ENCODE peak calls at places on chromosomes 16 and 17, in four cellular contexts. D, M, T and A are unnamed samples. For H3K36me3, the result is how much of the 10 kb centered on the place peaks cover.

GRCh38 chr17:57875109-57876022 is 25.5 kb upstream of the MRPS23 start:
- DNase-seq in D (peak), M (peak), T (peak), A (no peak)

GRCh38 chr16:57422026-57422944 is 17.7 kb downstream of the CCL17 start:
- DNase-seq in D (peak), M (peak), T (peak), A (no peak)

GRCh38 chr17:81838753-81839255 is 4.0 kb upstream of the PPP1R27 start:
- DNase-seq in D (no peak), M (no peak), T (no peak), A (no peak)

GRCh38 chr17:49993423-49994037 is 1.5 kb downstream of the DLX3 start:
- DNase-seq in D (peak), M (peak), T (no peak), A (peak)

GRCh38 chr16:86722970-86723369 is 144.6 kb downstream of the FOXL1 start:
- DNase-seq in D (no peak), M (no peak), T (no peak), A (no peak)

GRCh38 chr16:177394-177822 is 928 bp downstream of the HBA1 start:
- DNase-seq in D (no peak), M (no peak), T (no peak), A (no peak)

GRCh38 chr17:19250421-19251141 is 13.4 kb downstream of the EPN2 start:
- DNase-seq in D (no peak), M (peak), T (peak), A (no peak)

GRCh38 chr17:43772877-43773648 is 5.7 kb downstream of the DUSP3 start:
- DNase-seq in D (no peak), M (no peak), T (no peak), A (peak)

GRCh38 chr16:56425439-56425832 is at the start of gene AMFR:
- DNase-seq in D (peak), M (peak), T (peak), A (peak)

GRCh38 chr17:61474235-61474927 is 22.2 kb downstream of the TBX4 start:
- DNase-seq in D (no peak), M (no peak), T (no peak), A (no peak)

GRCh38 chr17:46929413-46929812 is 6.5 kb downstream of the GOSR2 start:
- DNase-seq in D (no peak), M (no peak), T (no peak), A (no peak)

GRCh38 chr16:886084-886543 is 84.7 kb downstream of the LMF1 start:
- DNase-seq in D (no peak), M (no peak), T (peak), A (peak)

GRCh38 chr16:57245472-57246113 is 534 bp downstream of the ARL2BP start:
- DNase-seq in D (peak), M (peak), T (peak), A (peak)

GRCh38 chr16:53022374-53022773 is 30.3 kb downstream of the CHD9NB start:
- DNase-seq in D (peak), M (peak), T (peak), A (no peak)

GRCh38 chr17:77881545-77881944 is 77.0 kb upstream of the TNRC6C start:
- DNase-seq in D (peak), M (peak), T (peak), A (peak)

GRCh38 chr16:49520684-49521083 is 147.1 kb downstream of the C16orf78 start:
- DNase-seq in D (no peak), M (no peak), T (no peak), A (no peak)

GRCh38 chr16:16059895-16060590 is 110.6 kb downstream of the ABCC1 start:
- DNase-seq in D (peak), M (peak), T (no peak), A (peak)

GRCh38 chr16:23832882-23833281 is 2.9 kb upstream of the PRKCB start:
- DNase-seq in D (no peak), M (no peak), T (no peak), A (no peak)

GRCh38 chr17:10699861-10700260 is 2.5 kb downstream of the ADPRM start:
- DNase-seq in D (no peak), M (no peak), T (no peak), A (no peak)

GRCh38 chr17:67413399-67413798 is 36.3 kb downstream of the PITPNC1 start:
- DNase-seq in D (no peak), M (no peak), T (no peak), A (no peak)

GRCh38 chr16:67019171-67019570 is 9.8 kb upstream of the CBFB start:
- DNase-seq in D (no peak), M (no peak), T (peak), A (no peak)

GRCh38 chr16:56203052-56203451 is 11.8 kb downstream of the GNAO1 start:
- DNase-seq in D (no peak), M (no peak), T (peak), A (no peak)

GRCh38 chr17:21252289-21252874 is 828 bp downstream of the NATD1 start:
- DNase-seq in D (no peak), M (no peak), T (peak), A (no peak)

GRCh38 chr17:64212122-64212521 is 50.9 kb downstream of the TEX2 start:
- DNase-seq in D (no peak), M (no peak), T (no peak), A (no peak)

GRCh38 chr17:29060475-29060874 is 17.5 kb downstream of the PIPOX start:
- DNase-seq in D (no peak), M (no peak), T (no peak), A (no peak)

GRCh38 chr17:8003594-8004181 is 1.3 kb downstream of the GUCY2D start:
- DNase-seq in D (no peak), M (no peak), T (no peak), A (no peak)

GRCh38 chr17:3603119-3603869 is 5.9 kb downstream of the TRPV1 start:
- DNase-seq in D (no peak), M (no peak), T (no peak), A (no peak)

GRCh38 chr17:45398800-45399199 is 33.9 kb downstream of the ARHGAP27 start:
- DNase-seq in D (no peak), M (no peak), T (no peak), A (no peak)

GRCh38 chr17:56934280-56934679 is 20.4 kb upstream of the TRIM25 start:
- DNase-seq in D (no peak), M (no peak), T (no peak), A (no peak)

GRCh38 chr16:35188288-35189155 is 1729.1 kb downstream of the TP53TG3F start:
- DNase-seq in D (no peak), M (no peak), T (peak), A (peak)

GRCh38 chr17:30380106-30380420 is 1.3 kb downstream of the CPD start:
- DNase-seq in D (no peak), M (no peak), T (no peak), A (no peak)

GRCh38 chr17:30720013-30720471 is 104.5 kb downstream of the CRLF3 start:
- DNase-seq in D (peak), M (no peak), T (peak), A (no peak)

GRCh38 chr16:84851192-84852127 is 31.7 kb downstream of the CRISPLD2 start:
- DNase-seq in D (peak), M (peak), T (no peak), A (peak)

GRCh38 chr16:9969580-9969979 is 212.6 kb downstream of the GRIN2A start:
- DNase-seq in D (no peak), M (no peak), T (no peak), A (no peak)

GRCh38 chr16:57304169-57305061 is 19.9 kb upstream of the PLLP start:
- DNase-seq in D (peak), M (peak), T (peak), A (peak)

GRCh38 chr17:7435676-7436555 is 681 bp downstream of the TMEM102 start:
- DNase-seq in D (peak), M (peak), T (no peak), A (no peak)

GRCh38 chr17:1643293-1643998 is 2.1 kb downstream of the SCARF1 start:
- DNase-seq in D (peak), M (peak), T (peak), A (no peak)
- TF ChIP-seq CTCF in D (no peak), M (peak), T (peak), A (no peak)

GRCh38 chr17:41618341-41619161 is 5.8 kb downstream of the KRT17 start:
- DNase-seq in D (no peak), M (no peak), T (no peak), A (no peak)
- TF ChIP-seq POLR2A in D (no peak), M (no peak), T (no peak), A (no peak)

GRCh38 chr17:17141279-17141678 is 64.9 kb downstream of the PLD6 start:
- DNase-seq in D (no peak), M (no peak), T (peak), A (peak)
- H3K36me3 ChIP-seq in D (half or more), M (under half), T (under half), A (half or more)

GRCh38 chr16:46607529-46607928 is 13.7 kb downstream of the SHCBP1 start:
- DNase-seq in D (no peak), M (no peak), T (no peak), A (no peak)
- TF ChIP-seq CTCF in D (peak), M (peak), T (no peak), A (peak)

GRCh38 chr16:4275861-4276260 is 3.0 kb upstream of the TFAP4 start:
- DNase-seq in D (no peak), M (no peak), T (no peak), A (no peak)

GRCh38 chr16:4271176-4272113 is 1.4 kb downstream of the TFAP4 start:
- DNase-seq in D (peak), M (peak), T (peak), A (peak)

GRCh38 chr16:4270595-4270994 is 2.2 kb downstream of the TFAP4 start:
- DNase-seq in D (no peak), M (no peak), T (no peak), A (no peak)

GRCh38 chr16:4272114-4272954 is 489 bp downstream of the TFAP4 start:
- DNase-seq in D (peak), M (peak), T (peak), A (peak)

GRCh38 chr16:4273858-4274291 is 1.1 kb upstream of the TFAP4 start:
- DNase-seq in D (peak), M (peak), T (peak), A (peak)
- TF ChIP-seq POLR2A in D (no peak), M (peak), T (no peak), A (no peak)

GRCh38 chr17:32382526-32383223 is 32.7 kb downstream of the ZNF207 start:
- DNase-seq in D (no peak), M (no peak), T (no peak), A (no peak)
- H3K36me3 ChIP-seq in D (half or more), M (under half), T (under half), A (under half)

GRCh38 chr16:81520151-81520470 is 75.5 kb downstream of the CMIP start:
- DNase-seq in D (no peak), M (no peak), T (no peak), A (no peak)
- TF ChIP-seq CTCF in D (no peak), M (no peak), T (no peak), A (no peak)

GRCh38 chr17:60390881-60391418 is 983 bp downstream of the USP32 start:
- DNase-seq in D (peak), M (peak), T (peak), A (peak)

GRCh38 chr17:60391419-60392041 is 403 bp downstream of the USP32 start:
- DNase-seq in D (no peak), M (no peak), T (no peak), A (no peak)

GRCh38 chr17:60392845-60393702 is 1.1 kb upstream of the USP32 start:
- DNase-seq in D (peak), M (peak), T (peak), A (no peak)

GRCh38 chr17:60393840-60394529 is 2.1 kb upstream of the USP32 start:
- DNase-seq in D (no peak), M (no peak), T (no peak), A (no peak)

DNA sequence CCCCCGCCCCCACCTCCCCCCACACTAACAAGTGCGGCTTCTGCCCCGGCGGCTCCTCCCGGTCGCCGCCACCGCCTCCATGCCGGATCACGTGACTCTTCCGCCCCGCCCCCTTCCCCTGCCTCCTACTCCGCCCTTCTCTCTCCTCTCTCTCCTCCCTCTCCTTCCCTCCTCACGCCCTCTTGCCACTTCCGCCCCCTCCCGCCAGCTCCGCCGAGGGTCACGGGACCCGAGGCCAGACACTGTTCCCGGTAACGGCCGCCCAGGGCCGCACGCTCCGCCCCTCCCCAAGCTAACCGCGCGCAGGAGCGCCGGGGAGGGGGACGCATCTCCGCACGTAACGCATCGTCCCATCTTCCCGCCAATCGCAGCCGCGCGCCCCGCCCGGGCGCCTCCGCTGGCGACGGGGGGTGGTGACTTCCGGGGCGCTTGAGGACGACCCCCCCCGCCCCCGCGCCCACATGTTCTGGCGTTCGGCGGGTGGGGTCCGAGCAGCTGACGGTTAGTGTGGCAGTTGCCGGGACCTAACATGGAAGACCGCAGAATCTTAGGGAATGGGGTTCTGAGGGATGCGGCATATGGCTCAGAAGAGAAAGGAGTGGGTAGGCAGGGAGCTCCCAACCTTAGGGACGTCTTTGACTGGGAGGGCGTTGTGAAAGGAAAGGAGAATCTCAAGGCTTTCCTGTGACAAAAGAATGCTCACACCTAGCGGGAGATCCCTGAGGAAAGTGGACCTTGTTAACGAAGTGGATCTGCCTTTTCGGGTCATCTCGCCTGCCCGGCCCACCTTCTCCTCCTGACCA is at the start of gene USP32:
- DNase-seq in D (peak), M (peak), T (peak), A (peak)
- TF ChIP-seq POLR2A in D (no peak), M (peak), T (peak), A (peak)

DNA sequence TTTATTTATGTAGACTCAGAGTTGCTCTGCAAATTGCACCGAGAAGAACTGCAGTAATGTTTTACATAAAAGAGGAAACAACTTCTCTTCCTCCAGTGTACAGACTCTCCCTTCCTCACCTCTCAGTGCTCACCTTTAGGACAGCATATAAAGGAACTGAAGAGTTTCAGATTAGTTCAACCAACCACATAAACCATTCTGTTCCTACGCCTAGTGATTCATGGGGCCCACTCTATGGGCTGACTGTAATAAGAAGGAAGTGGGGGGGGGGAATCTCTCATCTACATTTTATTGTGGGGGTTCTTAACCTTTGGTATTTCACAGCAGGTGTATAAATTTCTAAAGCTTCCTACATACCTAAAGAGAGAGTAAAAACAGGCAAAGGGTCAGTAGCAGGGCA is 18.3 kb downstream of the ZSWIM7 start:
- DNase-seq in D (no peak), M (no peak), T (no peak), A (no peak)
- H3K36me3 ChIP-seq in D (half or more), M (under half), T (under half), A (under half)